ENCODE peak calls at places on chromosomes 4 and X, in six cellular contexts. One of them, this sample, is unnamed.

GRCh38 chrX:114272096-114272686 is 311.7 kb upstream of the HTR2C start:
- DNase-seq in endothelial cell: no peak
- DNase-seq in tibial artery: no peak
- DNase-seq in fibroblast of lung: no peak
- DNase-seq in GM20000: no peak
- DNase-seq in left ventricle myocardium inferior: no peak
- DNase-seq in this sample: no peak

GRCh38 chr4:119693127-119693526 is 64.5 kb upstream of the PDE5A start:
- DNase-seq in endothelial cell: no peak
- DNase-seq in tibial artery: no peak
- DNase-seq in fibroblast of lung: peak; percentile 25
- DNase-seq in GM20000: no peak
- DNase-seq in left ventricle myocardium inferior: no peak
- DNase-seq in this sample: no peak

GRCh38 chr4:143742834-143743233 is 42.4 kb upstream of the FREM3 start:
- DNase-seq in endothelial cell: no peak
- DNase-seq in tibial artery: no peak
- DNase-seq in fibroblast of lung: no peak
- DNase-seq in GM20000: no peak
- DNase-seq in left ventricle myocardium inferior: no peak
- DNase-seq in this sample: no peak

GRCh38 chrX:148311544-148311943 is 188.9 kb upstream of the AFF2 start:
- DNase-seq in endothelial cell: no peak
- DNase-seq in tibial artery: no peak
- DNase-seq in fibroblast of lung: no peak
- DNase-seq in GM20000: no peak
- DNase-seq in left ventricle myocardium inferior: no peak
- DNase-seq in this sample: no peak

GRCh38 chr4:158159718-158160094 is 13.1 kb downstream of the GASK1B start:
- DNase-seq in endothelial cell: no peak
- DNase-seq in tibial artery: no peak
- DNase-seq in fibroblast of lung: no peak
- DNase-seq in GM20000: no peak
- DNase-seq in left ventricle myocardium inferior: no peak
- DNase-seq in this sample: no peak

GRCh38 chr4:156635046-156635445 is 336.6 kb downstream of the PDGFC start:
- DNase-seq in endothelial cell: no peak
- DNase-seq in tibial artery: no peak
- DNase-seq in fibroblast of lung: no peak
- DNase-seq in GM20000: no peak
- DNase-seq in left ventricle myocardium inferior: no peak
- DNase-seq in this sample: no peak

GRCh38 chrX:39427492-39428289 is 626.4 kb downstream of the MID1IP1 start:
- DNase-seq in endothelial cell: no peak
- DNase-seq in tibial artery: no peak
- DNase-seq in fibroblast of lung: peak; percentile 69
- DNase-seq in GM20000: no peak
- DNase-seq in left ventricle myocardium inferior: no peak
- DNase-seq in this sample: peak; percentile 71

GRCh38 chr4:122652379-122652778 is 31.5 kb upstream of the IL21 start:
- DNase-seq in endothelial cell: peak; percentile 39
- DNase-seq in tibial artery: no peak
- DNase-seq in fibroblast of lung: peak; percentile 87
- DNase-seq in GM20000: peak; percentile 31
- DNase-seq in left ventricle myocardium inferior: no peak
- DNase-seq in this sample: peak; percentile 77

GRCh38 chrX:619812-620493 is 10.6 kb upstream of the SHOX start:
- DNase-seq in endothelial cell: no peak
- DNase-seq in tibial artery: no peak
- DNase-seq in fibroblast of lung: no peak
- DNase-seq in GM20000: peak; percentile 21
- DNase-seq in left ventricle myocardium inferior: no peak
- DNase-seq in this sample: no peak

GRCh38 chr4:82839624-82840023 is 41.0 kb upstream of the SCD5 start:
- DNase-seq in endothelial cell: no peak
- DNase-seq in tibial artery: no peak
- DNase-seq in fibroblast of lung: no peak
- DNase-seq in GM20000: no peak
- DNase-seq in left ventricle myocardium inferior: no peak
- DNase-seq in this sample: no peak

DNA sequence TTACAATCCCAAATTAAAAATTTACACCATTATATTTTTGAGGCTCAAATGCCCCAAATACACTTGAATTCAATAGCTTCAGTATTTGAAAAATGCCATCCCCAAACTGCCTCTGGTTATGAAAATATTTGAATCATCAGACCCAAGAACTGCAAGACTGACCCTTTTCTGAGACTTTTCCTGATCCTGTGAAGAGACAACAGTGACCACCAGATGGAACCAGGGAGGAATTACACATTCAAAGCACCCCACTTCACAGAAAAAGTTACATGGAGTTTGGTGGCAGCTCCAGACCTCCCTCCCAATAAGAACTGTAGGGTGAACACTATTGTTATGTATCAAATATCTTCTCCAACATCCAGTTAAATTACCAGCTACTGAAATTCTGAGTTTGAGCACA is 44.0 kb upstream of the SCD5 start:
- DNase-seq in endothelial cell: no peak
- DNase-seq in tibial artery: no peak
- DNase-seq in fibroblast of lung: peak; percentile 25
- DNase-seq in GM20000: no peak
- DNase-seq in left ventricle myocardium inferior: no peak
- DNase-seq in this sample: no peak
- TF ChIP-seq CTCF in endothelial cell: no peak
- TF ChIP-seq CTCF in tibial artery: no peak
- TF ChIP-seq CTCF in fibroblast of lung: peak; percentile 20
- TF ChIP-seq CTCF in GM20000: no peak
- TF ChIP-seq CTCF in left ventricle myocardium inferior: peak; percentile 14
- TF ChIP-seq CTCF in this sample: no peak

GRCh38 chrX:153649178-153649914 is 2.3 kb downstream of the DUSP9 start:
- DNase-seq in endothelial cell: peak; percentile 38
- DNase-seq in tibial artery: peak; percentile 27
- DNase-seq in fibroblast of lung: no peak
- DNase-seq in GM20000: peak; percentile 87
- DNase-seq in left ventricle myocardium inferior: no peak
- DNase-seq in this sample: peak; percentile 55
- TF ChIP-seq CTCF in endothelial cell: no peak
- TF ChIP-seq CTCF in tibial artery: no peak
- TF ChIP-seq CTCF in fibroblast of lung: no peak
- TF ChIP-seq CTCF in GM20000: peak; percentile 51
- TF ChIP-seq CTCF in left ventricle myocardium inferior: peak; percentile 49
- TF ChIP-seq CTCF in this sample: peak; percentile 57

GRCh38 chr4:146179784-146180405 is 4.4 kb downstream of the LSM6 start:
- DNase-seq in endothelial cell: no peak
- DNase-seq in tibial artery: no peak
- DNase-seq in fibroblast of lung: no peak
- DNase-seq in GM20000: no peak
- DNase-seq in left ventricle myocardium inferior: no peak
- DNase-seq in this sample: no peak

GRCh38 chr4:146175541-146176453 is at the start of gene LSM6:
- DNase-seq in endothelial cell: peak; percentile 72
- DNase-seq in tibial artery: peak; percentile 91
- DNase-seq in fibroblast of lung: peak; percentile 90
- DNase-seq in GM20000: peak; percentile 92
- DNase-seq in left ventricle myocardium inferior: peak; percentile 91
- DNase-seq in this sample: peak; percentile 87
- TF ChIP-seq CTCF in endothelial cell: no peak
- TF ChIP-seq CTCF in tibial artery: peak; percentile 16
- TF ChIP-seq CTCF in fibroblast of lung: no peak
- TF ChIP-seq CTCF in GM20000: no peak
- TF ChIP-seq CTCF in left ventricle myocardium inferior: peak; percentile 48
- TF ChIP-seq CTCF in this sample: no peak

DNA sequence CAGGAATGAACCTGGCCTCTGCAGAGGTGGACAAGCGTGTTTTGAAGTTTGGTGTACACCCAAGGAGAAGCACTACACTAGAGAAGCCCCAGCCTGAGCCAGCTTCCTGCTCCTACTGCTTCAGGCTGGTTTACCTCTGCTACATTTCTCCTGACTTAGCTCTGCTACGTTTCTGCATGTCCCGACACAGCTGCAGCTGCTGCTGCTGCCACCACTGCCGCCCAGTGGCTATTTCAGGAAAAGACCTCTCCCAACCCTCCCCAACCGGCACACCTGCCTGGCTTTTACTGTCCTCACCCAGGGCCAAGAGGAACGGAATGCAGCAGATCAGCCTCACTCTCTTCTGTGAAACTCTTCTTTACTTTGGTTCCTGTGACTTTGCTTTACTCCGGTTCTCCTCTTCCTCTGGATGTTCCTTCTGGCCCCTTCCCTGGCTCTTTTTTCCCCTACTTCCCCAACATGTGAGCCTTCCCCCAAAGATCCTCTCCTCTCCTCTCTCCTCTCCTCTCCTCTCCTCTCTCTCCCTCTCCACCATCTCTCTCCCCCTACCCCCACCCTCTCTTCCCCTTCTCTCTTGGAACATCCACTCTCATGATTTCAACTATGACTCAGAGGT is 3.1 kb upstream of the P2RY4 start:
- DNase-seq in endothelial cell: peak; percentile 58
- DNase-seq in tibial artery: no peak
- DNase-seq in fibroblast of lung: peak; percentile 49
- DNase-seq in GM20000: peak; percentile 38
- DNase-seq in left ventricle myocardium inferior: peak; percentile 18
- DNase-seq in this sample: peak; percentile 58
- TF ChIP-seq CTCF in endothelial cell: peak; percentile 21
- TF ChIP-seq CTCF in tibial artery: peak; percentile 32
- TF ChIP-seq CTCF in fibroblast of lung: peak; percentile 47
- TF ChIP-seq CTCF in GM20000: peak; percentile 38
- TF ChIP-seq CTCF in left ventricle myocardium inferior: peak; percentile 59
- TF ChIP-seq CTCF in this sample: peak; percentile 14

GRCh38 chr4:86614896-86615295 is 20.8 kb downstream of the PTPN13 start:
- DNase-seq in endothelial cell: no peak
- DNase-seq in tibial artery: no peak
- DNase-seq in fibroblast of lung: no peak
- DNase-seq in GM20000: no peak
- DNase-seq in left ventricle myocardium inferior: no peak
- DNase-seq in this sample: no peak
- TF ChIP-seq CTCF in endothelial cell: no peak
- TF ChIP-seq CTCF in tibial artery: no peak
- TF ChIP-seq CTCF in fibroblast of lung: no peak
- TF ChIP-seq CTCF in GM20000: no peak
- TF ChIP-seq CTCF in left ventricle myocardium inferior: no peak
- TF ChIP-seq CTCF in this sample: no peak

GRCh38 chrX:129798456-129798855 is 18.7 kb downstream of the SASH3 start:
- DNase-seq in endothelial cell: no peak
- DNase-seq in tibial artery: no peak
- DNase-seq in fibroblast of lung: no peak
- DNase-seq in GM20000: no peak
- DNase-seq in left ventricle myocardium inferior: no peak
- DNase-seq in this sample: no peak

GRCh38 chrX:129798888-129799287 is 19.1 kb downstream of the SASH3 start:
- DNase-seq in endothelial cell: no peak
- DNase-seq in tibial artery: no peak
- DNase-seq in fibroblast of lung: no peak
- DNase-seq in GM20000: no peak
- DNase-seq in left ventricle myocardium inferior: no peak
- DNase-seq in this sample: peak; percentile 71

GRCh38 chrX:129795584-129795983 is 15.8 kb downstream of the SASH3 start:
- DNase-seq in endothelial cell: no peak
- DNase-seq in tibial artery: no peak
- DNase-seq in fibroblast of lung: no peak
- DNase-seq in GM20000: no peak
- DNase-seq in left ventricle myocardium inferior: no peak
- DNase-seq in this sample: no peak

GRCh38 chrX:129793604-129794191 is 13.9 kb downstream of the SASH3 start:
- DNase-seq in endothelial cell: no peak
- DNase-seq in tibial artery: no peak
- DNase-seq in fibroblast of lung: no peak
- DNase-seq in GM20000: no peak
- DNase-seq in left ventricle myocardium inferior: no peak
- DNase-seq in this sample: no peak

DNA sequence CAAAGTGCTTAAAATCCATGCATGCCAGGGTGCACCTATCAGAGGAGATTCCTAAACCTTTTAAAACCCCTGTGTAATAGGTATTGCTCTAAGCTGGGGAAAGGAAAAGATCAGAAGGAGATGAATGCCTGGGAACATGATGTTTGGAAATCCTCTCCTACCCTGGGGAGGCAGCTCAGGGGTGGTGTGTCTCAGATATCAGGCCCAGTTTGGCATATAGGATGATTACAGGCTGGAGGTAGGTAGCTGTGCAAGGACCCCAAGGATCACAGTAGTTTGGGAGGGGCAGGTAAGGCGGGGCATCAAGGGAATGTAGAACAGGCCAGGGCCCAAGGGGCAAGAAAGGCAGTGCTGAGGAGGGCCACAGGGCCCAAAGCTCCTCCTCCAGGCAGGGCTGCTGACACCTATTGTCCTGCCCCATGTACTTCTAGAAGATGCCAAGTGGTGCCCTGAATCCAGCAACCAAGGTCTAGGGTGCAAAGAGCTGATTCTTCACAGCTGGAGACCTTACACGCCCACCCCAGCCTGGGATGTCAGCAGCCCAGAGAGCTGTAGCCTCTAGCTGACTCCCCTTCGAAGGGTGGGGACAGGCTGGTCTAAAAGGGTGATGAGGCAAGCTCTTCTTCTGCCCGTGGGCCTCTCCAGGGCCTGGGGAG is 17.6 kb downstream of the SASH3 start:
- DNase-seq in endothelial cell: no peak
- DNase-seq in tibial artery: no peak
- DNase-seq in fibroblast of lung: no peak
- DNase-seq in GM20000: no peak
- DNase-seq in left ventricle myocardium inferior: no peak
- DNase-seq in this sample: no peak
- TF ChIP-seq CTCF in endothelial cell: no peak
- TF ChIP-seq CTCF in tibial artery: no peak
- TF ChIP-seq CTCF in fibroblast of lung: no peak
- TF ChIP-seq CTCF in GM20000: no peak
- TF ChIP-seq CTCF in left ventricle myocardium inferior: no peak
- TF ChIP-seq CTCF in this sample: no peak

DNA sequence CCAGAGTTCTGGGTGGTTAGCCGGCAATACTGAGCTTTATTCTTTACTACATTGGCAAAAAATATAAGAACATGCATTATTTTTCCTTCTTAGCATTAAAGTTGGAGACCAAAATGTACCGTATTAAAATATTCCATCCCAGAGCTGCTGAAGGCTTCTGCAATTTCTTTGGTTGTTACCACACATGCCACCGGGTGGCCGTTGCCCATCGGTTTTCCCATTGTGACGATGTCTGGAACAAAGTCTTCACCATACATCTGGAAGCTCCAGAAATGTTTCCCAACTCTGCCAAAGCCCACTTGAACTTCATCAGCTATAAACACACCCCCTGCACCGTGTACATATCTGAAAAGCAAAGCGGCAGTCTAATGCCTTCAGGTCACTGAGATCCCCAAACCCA is 13.7 kb downstream of the ETNPPL start:
- DNase-seq in endothelial cell: no peak
- DNase-seq in tibial artery: no peak
- DNase-seq in fibroblast of lung: no peak
- DNase-seq in GM20000: no peak
- DNase-seq in left ventricle myocardium inferior: no peak
- DNase-seq in this sample: no peak
- TF ChIP-seq CTCF in endothelial cell: no peak
- TF ChIP-seq CTCF in tibial artery: no peak
- TF ChIP-seq CTCF in fibroblast of lung: no peak
- TF ChIP-seq CTCF in GM20000: no peak
- TF ChIP-seq CTCF in left ventricle myocardium inferior: no peak
- TF ChIP-seq CTCF in this sample: peak; percentile 8

GRCh38 chr4:141255016-141255415 is 34.3 kb downstream of the ZNF330 start:
- DNase-seq in endothelial cell: no peak
- DNase-seq in tibial artery: no peak
- DNase-seq in fibroblast of lung: no peak
- DNase-seq in GM20000: no peak
- DNase-seq in left ventricle myocardium inferior: no peak
- DNase-seq in this sample: no peak

GRCh38 chr4:141258558-141258957 is 37.9 kb downstream of the ZNF330 start:
- DNase-seq in endothelial cell: no peak
- DNase-seq in tibial artery: no peak
- DNase-seq in fibroblast of lung: no peak
- DNase-seq in GM20000: no peak
- DNase-seq in left ventricle myocardium inferior: no peak
- DNase-seq in this sample: no peak

GRCh38 chr4:141254326-141254725 is 33.6 kb downstream of the ZNF330 start:
- DNase-seq in endothelial cell: no peak
- DNase-seq in tibial artery: no peak
- DNase-seq in fibroblast of lung: no peak
- DNase-seq in GM20000: no peak
- DNase-seq in left ventricle myocardium inferior: no peak
- DNase-seq in this sample: no peak
- TF ChIP-seq CTCF in endothelial cell: peak; percentile 11
- TF ChIP-seq CTCF in tibial artery: no peak
- TF ChIP-seq CTCF in fibroblast of lung: no peak
- TF ChIP-seq CTCF in GM20000: no peak
- TF ChIP-seq CTCF in left ventricle myocardium inferior: no peak
- TF ChIP-seq CTCF in this sample: no peak

This sample was measured in activated CD8-positive, alpha-beta T cell treated with anti-CD3 and anti-CD28 coated beads for 36 hours.